ENCODE peak calls at places on chromosomes 5 and 9, in six cellular contexts. One of them, this sample, is unnamed.

GRCh38 chr5:113293068-113293571 is 141.7 kb downstream of the TSSK1B start:
- DNase-seq in T-helper 1 cell: no peak
- DNase-seq in cardiac fibroblast: peak; percentile 25
- DNase-seq in HS-5: no peak
- DNase-seq in heart left ventricle: no peak
- DNase-seq in D341Med: no peak
- DNase-seq in this sample: no peak

GRCh38 chr9:114406441-114406840 is 18.7 kb upstream of the AKNA start:
- DNase-seq in T-helper 1 cell: no peak
- DNase-seq in cardiac fibroblast: no peak
- DNase-seq in HS-5: no peak
- DNase-seq in heart left ventricle: no peak
- DNase-seq in D341Med: no peak
- DNase-seq in this sample: no peak

GRCh38 chr9:107447081-107447480 is 42.5 kb downstream of the KLF4 start:
- DNase-seq in T-helper 1 cell: no peak
- DNase-seq in cardiac fibroblast: no peak
- DNase-seq in HS-5: no peak
- DNase-seq in heart left ventricle: no peak
- DNase-seq in D341Med: no peak
- DNase-seq in this sample: no peak

GRCh38 chr5:2430606-2431005 is 320.9 kb downstream of the IRX2 start:
- DNase-seq in T-helper 1 cell: no peak
- DNase-seq in cardiac fibroblast: no peak
- DNase-seq in HS-5: no peak
- DNase-seq in heart left ventricle: no peak
- DNase-seq in D341Med: no peak
- DNase-seq in this sample: no peak

GRCh38 chr9:35993976-35994720 is 36.2 kb upstream of the OR2S2 start:
- DNase-seq in T-helper 1 cell: no peak
- DNase-seq in cardiac fibroblast: no peak
- DNase-seq in HS-5: no peak
- DNase-seq in heart left ventricle: no peak
- DNase-seq in D341Med: no peak
- DNase-seq in this sample: no peak

GRCh38 chr9:98943682-98944129 is at the start of gene COL15A1:
- DNase-seq in T-helper 1 cell: no peak
- DNase-seq in cardiac fibroblast: peak; percentile 11
- DNase-seq in HS-5: no peak
- DNase-seq in heart left ventricle: no peak
- DNase-seq in D341Med: peak; percentile 66
- DNase-seq in this sample: no peak

GRCh38 chr9:6415266-6415665 is 2.3 kb downstream of the UHRF2 start:
- DNase-seq in T-helper 1 cell: peak; percentile 42
- DNase-seq in cardiac fibroblast: no peak
- DNase-seq in HS-5: no peak
- DNase-seq in heart left ventricle: no peak
- DNase-seq in D341Med: no peak
- DNase-seq in this sample: no peak

GRCh38 chr5:44266882-44267577 is 122.2 kb downstream of the FGF10 start:
- DNase-seq in T-helper 1 cell: no peak
- DNase-seq in cardiac fibroblast: no peak
- DNase-seq in HS-5: no peak
- DNase-seq in heart left ventricle: peak; percentile 38
- DNase-seq in D341Med: no peak
- DNase-seq in this sample: no peak

GRCh38 chr5:52655163-52655562 is 132.6 kb upstream of the ITGA1 start:
- DNase-seq in T-helper 1 cell: no peak
- DNase-seq in cardiac fibroblast: no peak
- DNase-seq in HS-5: no peak
- DNase-seq in heart left ventricle: no peak
- DNase-seq in D341Med: no peak
- DNase-seq in this sample: no peak

GRCh38 chr5:82381591-82381990 is 103.4 kb upstream of the RPS23 start:
- DNase-seq in T-helper 1 cell: no peak
- DNase-seq in cardiac fibroblast: no peak
- DNase-seq in HS-5: no peak
- DNase-seq in heart left ventricle: no peak
- DNase-seq in D341Med: no peak
- DNase-seq in this sample: no peak

GRCh38 chr9:10700266-10700665 is 87.5 kb upstream of the PTPRD start:
- DNase-seq in T-helper 1 cell: no peak
- DNase-seq in cardiac fibroblast: no peak
- DNase-seq in HS-5: no peak
- DNase-seq in heart left ventricle: no peak
- DNase-seq in D341Med: no peak
- DNase-seq in this sample: no peak

GRCh38 chr5:91382530-91383026 is 539 bp downstream of the ARRDC3 start:
- DNase-seq in T-helper 1 cell: peak; percentile 67
- DNase-seq in cardiac fibroblast: no peak
- DNase-seq in HS-5: peak; percentile 28
- DNase-seq in heart left ventricle: no peak
- DNase-seq in D341Med: no peak
- DNase-seq in this sample: no peak

GRCh38 chr5:143977891-143978448 is 166.0 kb downstream of the HMHB1 start:
- DNase-seq in T-helper 1 cell: no peak
- DNase-seq in cardiac fibroblast: no peak
- DNase-seq in HS-5: peak; percentile 60
- DNase-seq in heart left ventricle: no peak
- DNase-seq in D341Med: no peak
- DNase-seq in this sample: peak; percentile 72

GRCh38 chr5:149771216-149771973 is 41.3 kb downstream of the PPARGC1B start:
- DNase-seq in T-helper 1 cell: no peak
- DNase-seq in cardiac fibroblast: no peak
- DNase-seq in HS-5: no peak
- DNase-seq in heart left ventricle: no peak
- DNase-seq in D341Med: no peak
- DNase-seq in this sample: no peak

GRCh38 chr5:160500776-160501175 is 79.1 kb downstream of the PTTG1 start:
- DNase-seq in T-helper 1 cell: no peak
- DNase-seq in cardiac fibroblast: no peak
- DNase-seq in HS-5: no peak
- DNase-seq in heart left ventricle: no peak
- DNase-seq in D341Med: no peak
- DNase-seq in this sample: no peak

This sample was measured in epithelial cell of proximal tubule.